ENCODE peak calls at places on chromosomes 6 and 20, in five cellular contexts. S is ovary, N is heart right ventricle, O is stomach, E is GM20000. G is an unnamed sample.

GRCh38 chr6:25050356-25050755 is 114.6 kb upstream of the RIPOR2 start:
- DNase-seq in O (no peak), N (no peak), E (peak), S (no peak), G (no peak)

GRCh38 chr20:57079016-57080005 is 187.1 kb downstream of the BMP7 start:
- DNase-seq in S (no peak), N (no peak), O (no peak), E (no peak), G (no peak)

GRCh38 chr20:40446868-40447267 is 242.2 kb downstream of the MAFB start:
- DNase-seq in S (no peak), N (no peak), O (no peak), E (no peak), G (no peak)

GRCh38 chr20:53322651-53323050 is 271.0 kb downstream of the ZNF217 start:
- DNase-seq in E (no peak), O (no peak), S (no peak), N (no peak), G (no peak)

GRCh38 chr6:34511214-34511922 is 44.8 kb downstream of the SPDEF start:
- DNase-seq in E (no peak), S (no peak), O (no peak), N (no peak), G (no peak)

GRCh38 chr6:97282238-97282725 is 734 bp downstream of the MMS22L start:
- DNase-seq in O (no peak), N (no peak), S (no peak), E (peak), G (no peak)

GRCh38 chr6:56282391-56282790 is 35.0 kb upstream of the COL21A1 start:
- DNase-seq in S (no peak), O (no peak), E (no peak), N (no peak), G (no peak)

GRCh38 chr6:45163952-45164766 is 164.0 kb upstream of the RUNX2 start:
- DNase-seq in S (no peak), O (no peak), N (no peak), E (peak), G (no peak)

GRCh38 chr20:5776074-5776473 is 25.9 kb downstream of the SHLD1 start:
- DNase-seq in N (no peak), S (no peak), E (no peak), O (no peak), G (no peak)

GRCh38 chr6:29676981-29677601 is 3.9 kb downstream of the ZFP57 start:
- DNase-seq in S (no peak), E (no peak), N (no peak), O (no peak), G (no peak)

GRCh38 chr6:45835725-45836437 is 179.8 kb downstream of the CLIC5 start:
- DNase-seq in E (no peak), O (no peak), N (no peak), S (no peak), G (no peak)

GRCh38 chr6:26003102-26003694 is 40.6 kb downstream of the TRIM38 start:
- DNase-seq in N (peak), E (peak), S (peak), O (peak), G (no peak)

GRCh38 chr6:17505062-17505476 is 95.0 kb upstream of the FAM8A1 start:
- DNase-seq in S (no peak), O (no peak), N (no peak), E (no peak), G (no peak)

GRCh38 chr6:16741112-16742016 is 19.9 kb downstream of the ATXN1 start:
- DNase-seq in N (no peak), S (no peak), E (peak), O (no peak), G (no peak)

GRCh38 chr20:61281286-61281795 is 29.3 kb downstream of the CDH4 start:
- DNase-seq in E (no peak), S (no peak), O (no peak), N (no peak), G (no peak)

GRCh38 chr6:33213166-33213988 is 5.1 kb downstream of the RING1 start:
- DNase-seq in E (no peak), O (no peak), S (peak), N (no peak), G (no peak)

GRCh38 chr6:161379828-161380598 is 106.2 kb upstream of the AGPAT4 start:
- DNase-seq in S (no peak), O (no peak), N (no peak), E (no peak), G (no peak)

GRCh38 chr6:112801681-112802080 is 454.6 kb downstream of the RFPL4B start:
- DNase-seq in N (no peak), O (no peak), E (no peak), S (no peak), G (no peak)

GRCh38 chr6:138160329-138161117 is 1.2 kb upstream of the ARFGEF3 start:
- DNase-seq in O (no peak), E (peak), S (no peak), N (no peak), G (no peak)

GRCh38 chr6:133055527-133055966 is 185.6 kb upstream of the EYA4 start:
- DNase-seq in N (no peak), S (no peak), E (no peak), O (no peak), G (no peak)

GRCh38 chr6:43231053-43231452 is 1.8 kb upstream of the DNPH1 start:
- DNase-seq in S (no peak), N (no peak), O (no peak), E (no peak), G (no peak)

GRCh38 chr20:17059465-17059864 is 167.4 kb upstream of the PCSK2 start:
- DNase-seq in E (no peak), O (no peak), N (no peak), S (no peak), G (no peak)

GRCh38 chr6:46381057-46381456 is 110.2 kb downstream of the RCAN2 start:
- DNase-seq in E (no peak), S (no peak), N (no peak), O (no peak), G (no peak)

GRCh38 chr6:122484760-122485159 is 13.2 kb upstream of the SERINC1 start:
- DNase-seq in S (no peak), E (peak), N (no peak), O (no peak), G (no peak)

GRCh38 chr20:20785226-20785625 is 72.8 kb upstream of the RALGAPA2 start:
- DNase-seq in E (no peak), N (no peak), O (no peak), S (no peak), G (no peak)

GRCh38 chr20:326645-327031 is 1.3 kb downstream of the SOX12 start:
- DNase-seq in N (no peak), S (no peak), O (peak), E (no peak), G (no peak)

GRCh38 chr20:327041-327945 is 1.9 kb downstream of the SOX12 start:
- DNase-seq in E (peak), O (peak), N (peak), S (peak), G (peak)

GRCh38 chr20:325889-326644 is 715 bp downstream of the SOX12 start:
- DNase-seq in S (peak), E (peak), N (peak), O (peak), G (peak)

GRCh38 chr20:325043-325888 is at the start of gene SOX12:
- DNase-seq in N (peak), S (peak), O (peak), E (peak), G (peak)

DNA sequence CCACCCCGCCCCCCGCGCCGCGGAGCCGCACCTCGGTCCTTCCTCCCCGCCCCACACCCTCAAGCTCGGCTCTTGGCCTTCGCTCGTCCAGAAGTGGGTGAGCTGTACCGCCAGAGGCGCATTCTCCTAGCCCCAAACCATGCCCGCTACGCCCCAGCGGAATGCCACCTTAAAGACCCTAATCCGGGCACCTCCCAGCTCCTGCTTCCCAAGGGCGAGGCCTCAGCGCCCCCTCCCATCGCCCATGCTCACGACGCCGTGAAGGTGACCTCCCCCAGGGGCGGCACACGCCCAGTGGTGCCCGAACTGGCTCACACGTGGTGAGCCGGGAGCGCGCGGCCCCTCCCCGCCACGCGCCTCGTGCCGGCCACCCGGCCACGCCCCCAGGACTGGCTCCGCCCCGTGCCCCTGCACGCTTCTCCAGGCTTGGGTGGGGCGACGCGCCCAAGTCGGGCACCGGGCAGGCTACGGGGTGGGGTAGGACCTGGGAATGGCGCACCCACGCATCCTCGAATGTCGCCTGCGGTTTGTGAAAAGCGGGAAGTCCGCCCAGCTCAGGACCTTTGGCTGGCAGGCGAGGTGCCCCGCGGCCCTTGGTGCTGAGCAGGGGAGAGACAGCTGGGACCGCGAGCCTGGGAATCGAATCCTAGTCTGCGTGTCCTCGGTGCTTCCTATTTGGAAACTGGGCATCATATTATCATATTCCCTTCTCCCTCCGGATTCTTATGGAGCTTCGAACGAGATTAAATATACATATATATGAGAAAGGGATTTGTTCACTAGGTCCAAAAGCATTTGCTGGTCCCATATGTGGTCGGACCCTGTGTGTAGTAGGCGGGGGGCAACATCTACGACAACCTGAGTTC is 942 bp upstream of the SOX12 start:
- DNase-seq in S (peak), N (peak), E (peak), O (peak), G (peak)
- TF ChIP-seq CTCF in S (no peak), N (no peak), E (no peak), O (peak), G (peak)

GRCh38 chr6:156102129-156102528 is 646.5 kb upstream of the NOX3 start:
- DNase-seq in O (no peak), S (no peak), N (no peak), E (no peak), G (no peak)
- TF ChIP-seq CTCF in O (no peak), S (no peak), N (no peak), E (no peak), G (no peak)

GRCh38 chr6:28215425-28215824 is 9.7 kb upstream of the ZSCAN9 start:
- DNase-seq in E (no peak), N (no peak), S (no peak), O (no peak), G (no peak)

GRCh38 chr6:28213213-28213523 is 11.9 kb upstream of the ZSCAN9 start:
- DNase-seq in N (no peak), E (no peak), S (no peak), O (no peak), G (no peak)

GRCh38 chr6:28211840-28212509 is 13.1 kb upstream of the ZSCAN9 start:
- DNase-seq in E (no peak), O (no peak), N (no peak), S (no peak), G (no peak)

GRCh38 chr6:28209753-28210535 is 15.1 kb upstream of the ZSCAN9 start:
- DNase-seq in E (no peak), O (no peak), S (no peak), N (no peak), G (no peak)

DNA sequence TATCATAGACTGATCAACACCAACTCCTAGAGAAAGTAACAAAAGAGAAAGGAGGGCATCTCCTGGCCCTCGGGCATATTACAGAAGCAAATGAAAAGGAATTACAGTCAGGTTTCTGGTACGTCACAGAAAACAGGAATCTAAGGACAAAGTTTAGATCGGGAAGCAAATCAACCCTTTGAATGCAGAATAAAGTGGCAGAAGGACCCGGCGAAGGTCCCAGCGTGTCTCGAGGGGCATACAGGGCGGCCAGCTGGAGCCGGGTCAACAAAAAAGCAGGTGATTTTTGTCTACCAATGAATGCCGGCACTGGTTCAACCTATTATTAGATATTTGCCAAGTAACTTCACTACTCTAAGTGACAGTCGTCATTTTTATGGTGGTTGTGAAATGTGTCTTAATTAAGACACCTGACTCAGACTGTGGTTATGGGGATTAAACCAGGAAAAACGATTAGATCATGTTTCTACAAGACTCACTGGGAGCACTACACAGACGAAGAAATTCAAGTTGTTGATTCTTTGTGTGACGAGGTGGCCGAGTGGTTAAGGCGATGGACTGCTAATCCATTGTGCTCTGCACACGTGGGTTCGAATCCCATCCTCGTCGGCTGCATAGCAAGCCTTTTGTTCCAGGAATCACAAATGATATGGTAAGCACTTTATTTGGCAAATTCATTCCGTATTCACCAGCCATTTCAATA is 12.4 kb upstream of the ZSCAN9 start:
- DNase-seq in S (no peak), N (no peak), O (no peak), E (peak), G (no peak)
- TF ChIP-seq CTCF in S (no peak), N (no peak), O (no peak), E (peak), G (no peak)

GRCh38 chr6:32166411-32167061 is 2.1 kb downstream of the EGFL8 start:
- DNase-seq in O (no peak), S (no peak), N (no peak), E (no peak), G (no peak)
- TF ChIP-seq CTCF in O (no peak), S (no peak), N (no peak), E (no peak), G (no peak)

GRCh38 chr6:151765444-151765886 is 42.0 kb upstream of the ESR1 start:
- DNase-seq in N (peak), E (peak), S (peak), O (no peak), G (peak)

GRCh38 chr6:151762817-151763216 is 44.7 kb upstream of the ESR1 start:
- DNase-seq in E (no peak), S (no peak), N (no peak), O (no peak), G (no peak)

GRCh38 chr6:151763938-151764680 is 43.4 kb upstream of the ESR1 start:
- DNase-seq in S (peak), O (peak), E (peak), N (peak), G (peak)

GRCh38 chr6:151760486-151760885 is 47.0 kb upstream of the ESR1 start:
- DNase-seq in S (no peak), E (no peak), O (no peak), N (no peak), G (no peak)

DNA sequence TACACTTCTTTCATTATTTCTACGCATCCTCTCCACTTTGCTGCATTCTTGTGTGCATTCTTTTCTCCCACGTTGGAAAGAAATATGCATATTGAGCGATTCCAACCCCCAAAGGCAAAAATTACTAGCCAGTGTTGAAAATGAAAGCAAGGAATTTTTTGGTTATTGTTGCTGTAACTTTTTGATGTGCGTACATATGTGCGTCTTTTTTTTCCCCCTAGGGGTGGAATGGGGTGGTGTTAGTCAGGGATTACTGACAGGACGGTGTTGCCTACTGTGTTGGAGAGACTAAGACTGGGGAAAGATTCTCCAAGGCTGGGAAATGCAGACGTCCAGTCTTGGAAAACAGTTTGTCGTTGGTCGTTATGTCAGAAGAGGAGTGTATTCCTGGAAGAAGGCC is 44.2 kb upstream of the ESR1 start:
- DNase-seq in E (no peak), N (no peak), S (no peak), O (no peak), G (no peak)
- TF ChIP-seq CTCF in E (no peak), N (peak), S (no peak), O (no peak), G (peak)

DNA sequence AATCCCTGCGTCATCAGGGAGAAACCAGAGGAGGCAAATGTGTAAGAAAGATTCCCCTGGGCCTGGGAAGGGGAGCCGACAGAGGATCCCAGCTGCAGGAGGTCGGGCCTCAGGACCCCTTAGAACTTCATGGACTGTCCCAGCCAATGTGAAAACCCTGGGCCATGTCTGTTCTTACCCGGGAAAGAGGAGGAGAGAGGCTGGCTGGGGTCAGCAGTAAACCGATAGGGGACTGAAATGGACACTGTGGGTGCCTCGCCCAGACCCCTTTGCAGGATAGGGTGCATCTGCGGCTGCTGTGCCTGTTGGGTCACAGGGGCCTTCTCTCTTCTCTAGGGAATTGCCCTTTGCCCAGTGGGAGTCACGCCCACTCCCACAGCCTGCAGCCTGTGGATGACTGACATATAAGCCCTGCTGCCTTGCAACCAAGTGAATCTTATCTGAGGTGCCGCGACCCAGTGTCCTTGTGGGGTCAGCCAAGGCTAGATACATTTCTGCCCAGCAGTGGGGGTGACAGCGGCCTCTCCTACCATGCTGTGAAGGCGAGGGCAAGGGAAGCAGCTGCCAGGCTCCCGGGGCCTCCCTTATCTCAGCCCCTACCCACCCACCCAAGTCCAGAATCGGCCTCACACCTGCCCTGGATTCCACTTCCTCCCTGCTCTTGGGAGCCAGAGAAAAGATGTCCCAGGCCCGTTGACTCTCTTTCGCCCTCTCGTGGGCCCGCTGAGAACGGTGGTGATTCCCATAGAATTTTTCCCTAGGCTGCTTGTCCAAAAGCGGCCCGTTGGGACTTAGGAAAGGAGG is 76.2 kb upstream of the RNF24 start:
- DNase-seq in N (peak), O (peak), E (peak), S (peak), G (no peak)
- TF ChIP-seq CTCF in N (peak), O (peak), E (peak), S (no peak), G (peak)

GRCh38 chr6:741410-742339 is 48.7 kb upstream of the EXOC2 start:
- DNase-seq in S (no peak), O (no peak), E (no peak), N (no peak), G (no peak)

GRCh38 chr6:747921-748320 is 55.0 kb upstream of the EXOC2 start:
- DNase-seq in O (no peak), N (no peak), S (no peak), E (no peak), G (no peak)

GRCh38 chr6:744954-745353 is 52.0 kb upstream of the EXOC2 start:
- DNase-seq in S (no peak), N (no peak), O (no peak), E (no peak), G (no peak)

GRCh38 chr6:747006-747405 is 54.1 kb upstream of the EXOC2 start:
- DNase-seq in N (no peak), S (no peak), E (no peak), O (no peak), G (no peak)

GRCh38 chr6:743320-744096 is 50.6 kb upstream of the EXOC2 start:
- DNase-seq in S (no peak), O (no peak), E (no peak), N (no peak), G (no peak)
- TF ChIP-seq CTCF in S (no peak), O (no peak), E (no peak), N (no peak), G (no peak)

GRCh38 chr6:169933839-169934698 is 182.6 kb downstream of the ERMARD start:
- DNase-seq in N (peak), S (peak), E (no peak), O (peak), G (no peak)

GRCh38 chr6:169933251-169933821 is 181.9 kb downstream of the ERMARD start:
- DNase-seq in O (peak), S (no peak), E (no peak), N (no peak), G (no peak)

GRCh38 chr6:169932491-169932890 is 181.1 kb downstream of the ERMARD start:
- DNase-seq in S (no peak), N (no peak), O (no peak), E (no peak), G (no peak)

GRCh38 chr6:169931223-169931760 is 179.9 kb downstream of the ERMARD start:
- DNase-seq in E (no peak), N (no peak), S (no peak), O (no peak), G (no peak)

DNA sequence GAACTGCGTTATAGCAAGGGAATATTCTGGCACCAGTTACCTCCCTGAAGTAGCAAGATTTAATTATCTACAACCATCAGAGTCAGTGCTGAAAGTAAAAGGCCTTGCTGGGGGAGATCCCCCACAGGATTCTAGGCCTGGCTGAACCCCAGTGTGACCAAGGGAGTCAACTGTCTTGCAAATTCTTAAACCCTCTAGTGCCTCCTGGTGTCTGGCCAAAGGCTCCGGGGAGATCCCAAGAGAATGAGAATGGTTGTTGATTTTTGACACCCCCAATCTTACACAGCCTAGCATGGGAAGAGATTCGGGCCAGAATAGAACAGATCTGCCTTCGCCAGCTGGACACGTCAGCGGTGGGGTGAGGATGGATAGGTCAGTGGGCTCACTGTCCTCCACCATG is 179.4 kb downstream of the ERMARD start:
- DNase-seq in N (no peak), S (no peak), E (no peak), O (no peak), G (no peak)
- TF ChIP-seq CTCF in N (peak), S (no peak), E (no peak), O (no peak), G (no peak)